ENCODE peak calls at places on chromosomes 13 and 19, in four cellular contexts. W, T, Y and B are unnamed samples.

GRCh38 chr19:50496189-50497029 is 14.6 kb downstream of the JOSD2 start:
- DNase-seq in W (peak; percentile 59), T (no peak), Y (no peak), B (peak; percentile 60)

GRCh38 chr13:45849408-45849807 is 2.1 kb downstream of the SIAH3 start:
- DNase-seq in W (no peak), T (no peak), Y (no peak), B (no peak)

GRCh38 chr13:51469790-51470189 is 17.0 kb upstream of the INTS6 start:
- DNase-seq in W (no peak), T (no peak), Y (no peak), B (no peak)

GRCh38 chr19:56718231-56718630 is 46.7 kb upstream of the ZNF835 start:
- DNase-seq in W (no peak), T (no peak), Y (no peak), B (no peak)

GRCh38 chr19:8900421-8900820 is 68.2 kb downstream of the MBD3L1 start:
- DNase-seq in W (no peak), T (no peak), Y (no peak), B (no peak)

GRCh38 chr13:100533588-100534041 is 55.0 kb downstream of the GGACT start:
- DNase-seq in W (no peak), T (peak; percentile 77), Y (no peak), B (no peak)

GRCh38 chr13:108176685-108177274 is 38.6 kb downstream of the LIG4 start:
- DNase-seq in W (peak; percentile 77), T (peak; percentile 31), Y (peak; percentile 37), B (no peak)

GRCh38 chr13:67148219-67148583 is 81.9 kb downstream of the PCDH9 start:
- DNase-seq in W (no peak), T (no peak), Y (no peak), B (no peak)

GRCh38 chr19:13864513-13865242 is 12.3 kb upstream of the NANOS3 start:
- DNase-seq in W (no peak), T (no peak), Y (no peak), B (no peak)

GRCh38 chr13:79883216-79883615 is 402.3 kb downstream of the NDFIP2 start:
- DNase-seq in W (no peak), T (no peak), Y (no peak), B (no peak)

GRCh38 chr13:39737047-39737446 is 81.6 kb downstream of the COG6 start:
- DNase-seq in W (no peak), T (no peak), Y (no peak), B (no peak)

GRCh38 chr13:112330479-112331407 is 45.4 kb upstream of the SPACA7 start:
- DNase-seq in W (peak; percentile 45), T (no peak), Y (no peak), B (no peak)

GRCh38 chr13:80359459-80360297 is 18.8 kb upstream of the SPRY2 start:
- DNase-seq in W (peak; percentile 94), T (no peak), Y (no peak), B (no peak)

GRCh38 chr13:67296511-67296910 is 66.4 kb upstream of the PCDH9 start:
- DNase-seq in W (no peak), T (no peak), Y (no peak), B (no peak)

GRCh38 chr13:26787961-26788360 is 27.4 kb upstream of the GPR12 start:
- DNase-seq in W (no peak), T (no peak), Y (no peak), B (no peak)

GRCh38 chr13:27120811-27121210 is 50.8 kb downstream of the USP12 start:
- DNase-seq in W (no peak), T (no peak), Y (no peak), B (no peak)

GRCh38 chr13:77345150-77345780 is 18.4 kb upstream of the MYCBP2 start:
- DNase-seq in W (no peak), T (no peak), Y (no peak), B (no peak)

GRCh38 chr19:10975374-10976036 is 14.7 kb downstream of the SMARCA4 start:
- DNase-seq in W (no peak), T (peak; percentile 67), Y (no peak), B (peak; percentile 83)

GRCh38 chr13:26722321-26722720 is 38.3 kb downstream of the GPR12 start:
- DNase-seq in W (no peak), T (no peak), Y (no peak), B (no peak)

GRCh38 chr13:98443329-98443728 is 133.6 kb downstream of the STK24 start:
- DNase-seq in W (no peak), T (no peak), Y (no peak), B (no peak)

GRCh38 chr19:6577410-6578125 is 13.4 kb downstream of the CD70 start:
- DNase-seq in W (no peak), T (no peak), Y (peak; percentile 25), B (no peak)

GRCh38 chr19:6556480-6556879 is 25.7 kb downstream of the TNFSF9 start:
- DNase-seq in W (no peak), T (no peak), Y (no peak), B (no peak)

GRCh38 chr13:112807653-112808376 is 118.0 kb downstream of the ATP11A start:
- DNase-seq in W (no peak), T (no peak), Y (no peak), B (peak; percentile 50)

GRCh38 chr13:32432856-32433255 is 4.9 kb upstream of the N4BP2L1 start:
- DNase-seq in W (no peak), T (no peak), Y (no peak), B (no peak)

GRCh38 chr19:55907746-55908145 is 24.4 kb downstream of the NLRP13 start:
- DNase-seq in W (no peak), T (no peak), Y (no peak), B (no peak)

GRCh38 chr13:113631341-113632095 is 26.5 kb downstream of the ATP4B start:
- DNase-seq in W (no peak), T (no peak), Y (no peak), B (peak; percentile 48)

DNA sequence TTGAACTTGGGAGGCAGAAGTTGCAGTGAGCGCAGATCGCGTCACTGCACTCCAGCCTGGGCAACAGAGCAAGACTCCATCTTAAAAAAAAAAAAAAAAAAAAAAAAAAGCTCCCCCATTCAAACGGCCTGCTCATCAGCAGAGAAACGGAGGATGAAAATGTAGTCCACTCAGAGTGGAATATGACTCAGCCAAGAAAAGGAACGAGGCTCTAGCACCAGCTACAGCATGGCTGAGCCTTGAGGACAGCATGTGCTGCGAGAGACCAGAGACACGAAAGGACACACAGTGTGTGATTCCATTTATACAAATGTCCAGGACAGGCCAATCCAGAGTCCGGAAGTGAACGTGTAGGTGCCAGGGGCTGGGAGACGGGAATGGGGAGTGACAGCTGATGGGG is 18.1 kb upstream of the MIER2 start:
- DNase-seq in W (no peak), T (no peak), Y (no peak), B (peak; percentile 18)
- TF ChIP-seq POLR2AphosphoS5 in W (no peak), T (no peak), Y (no peak), B (no peak)

GRCh38 chr19:1678073-1678472 is 25.7 kb upstream of the TCF3 start:
- DNase-seq in W (no peak), T (no peak), Y (no peak), B (no peak)
- H3K27me3 ChIP-seq in W (peaks cover 62% of the 10 kb centered on the region), T (peaks cover 69% of the 10 kb centered on the region), Y (peaks cover 88% of the 10 kb centered on the region), B (peaks cover 21% of the 10 kb centered on the region)

GRCh38 chr19:17469371-17470203 is 737 bp upstream of the SLC27A1 start:
- DNase-seq in W (peak; percentile 98), T (peak; percentile 98), Y (peak; percentile 97), B (peak; percentile 99)
- TF ChIP-seq POLR2AphosphoS5 in W (no peak), T (peak; percentile 11), Y (peak; percentile 9), B (peak; percentile 28)

GRCh38 chr13:44210525-44210924 is 163.1 kb upstream of the SERP2 start:
- DNase-seq in W (no peak), T (no peak), Y (no peak), B (no peak)
- H3K27me3 ChIP-seq in W (no peaks in the 10 kb centered on the region), T (no peaks in the 10 kb centered on the region), Y (no peaks in the 10 kb centered on the region), B (no peaks in the 10 kb centered on the region)

DNA sequence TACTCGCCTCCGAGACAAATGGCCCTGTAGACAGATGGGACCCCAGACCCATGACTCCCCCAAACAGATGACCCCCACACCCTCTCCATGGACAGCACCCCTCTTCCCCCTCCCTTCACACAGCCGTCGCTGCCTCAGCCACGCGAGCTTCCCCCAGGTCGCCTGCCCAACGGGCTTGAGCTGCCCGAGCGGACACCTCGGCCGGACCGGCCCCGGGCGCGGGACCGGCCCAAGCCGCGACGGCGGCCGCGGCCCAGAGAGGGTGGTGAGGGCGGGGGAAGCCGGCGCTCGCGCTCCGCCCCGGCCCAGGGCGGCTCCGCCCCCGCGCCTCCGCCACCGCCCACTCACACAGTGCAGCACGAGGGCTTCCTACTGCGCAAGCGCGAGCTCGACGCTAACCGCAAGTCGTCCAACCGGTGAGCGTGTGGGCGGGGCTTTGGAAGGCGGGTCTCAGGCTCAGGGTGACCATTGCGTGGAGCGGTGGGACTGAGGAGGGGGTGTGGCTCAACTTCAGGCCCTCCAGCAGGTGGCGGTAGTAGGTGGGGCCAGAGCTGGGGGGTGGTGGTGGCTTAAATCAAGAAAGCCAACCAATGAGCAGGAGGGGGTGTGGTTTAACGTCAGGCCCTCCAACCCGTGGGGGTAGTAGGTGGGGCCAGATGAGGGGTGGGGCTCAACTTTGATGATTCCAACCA is 6.2 kb upstream of the SHKBP1 start:
- DNase-seq in W (peak; percentile 100), T (peak; percentile 99), Y (peak; percentile 100), B (peak; percentile 100)
- TF ChIP-seq POLR2AphosphoS5 in W (no peak), T (no peak), Y (no peak), B (peak; percentile 31)